ENCODE peak calls at places on chromosomes 2 and 18, in nine cellular contexts. K is upper lobe of right lung, T is left ventricle myocardium inferior, L is hepatocyte, D is PC-9, P is IMR-90, J is cardiac muscle cell, C is heart right ventricle, U is kidney epithelial cell. M is an unnamed sample. For H3K36me3 and H3K27me3, the result is how much of the 10 kb centered on the place peaks cover.

GRCh38 chr2:110883401-110883800 is 151.0 kb downstream of the ACOXL start:
- DNase-seq in K (no peak), T (no peak), L (no peak), D (no peak), P (peak), J (no peak), C (no peak), U (no peak), M (peak)

GRCh38 chr2:219073413-219074129 is 12.8 kb upstream of the IHH start:
- DNase-seq in K (no peak), T (no peak), L (peak), D (no peak), P (peak), J (peak), C (no peak), U (peak), M (peak)

GRCh38 chr2:234491281-234491680 is 5.6 kb downstream of the ARL4C start:
- DNase-seq in K (no peak), T (no peak), L (no peak), D (no peak), P (no peak), J (no peak), C (no peak), U (no peak), M (no peak)

GRCh38 chr2:134721596-134721995 is 2.8 kb upstream of the TMEM163 start:
- DNase-seq in K (no peak), T (no peak), L (no peak), D (no peak), P (no peak), J (no peak), C (no peak), U (no peak), M (no peak)

GRCh38 chr2:109185801-109186570 is 57.0 kb downstream of the SH3RF3 start:
- DNase-seq in K (no peak), T (peak), L (no peak), D (no peak), P (peak), J (no peak), C (peak), U (no peak), M (peak)

GRCh38 chr18:75408554-75409506 is 18.7 kb downstream of the SMIM21 start:
- DNase-seq in K (no peak), T (no peak), L (peak), D (no peak), P (peak), J (no peak), C (no peak), U (peak), M (peak)

GRCh38 chr18:36186461-36187137 is 698 bp upstream of the MOCOS start:
- DNase-seq in K (peak), T (peak), L (peak), D (peak), P (no peak), J (no peak), C (peak), U (no peak), M (peak)

GRCh38 chr2:240211598-240212424 is 71.4 kb upstream of the OTOS start:
- DNase-seq in K (no peak), T (no peak), L (no peak), D (no peak), P (no peak), J (no peak), C (no peak), U (no peak), M (no peak)

GRCh38 chr2:195495966-195496365 is 161.1 kb upstream of the SLC39A10 start:
- DNase-seq in K (no peak), T (no peak), L (no peak), D (no peak), P (no peak), J (no peak), C (no peak), U (no peak), M (no peak)

GRCh38 chr18:31942301-31942998 is 478 bp downstream of the TRAPPC8 start:
- DNase-seq in K (peak), T (no peak), L (peak), D (peak), P (peak), J (no peak), C (peak), U (no peak), M (peak)

GRCh38 chr2:3605013-3605961 is 10.4 kb downstream of the COLEC11 start:
- DNase-seq in K (no peak), T (no peak), L (no peak), D (peak), P (no peak), J (no peak), C (no peak), U (no peak), M (peak)

GRCh38 chr2:46170611-46171385 is 126.4 kb upstream of the EPAS1 start:
- DNase-seq in K (no peak), T (no peak), L (no peak), D (no peak), P (no peak), J (no peak), C (no peak), U (no peak), M (no peak)

GRCh38 chr18:24326211-24326610 is 71.4 kb downstream of the OSBPL1A start:
- DNase-seq in K (no peak), T (peak), L (no peak), D (no peak), P (no peak), J (no peak), C (no peak), U (no peak), M (no peak)

GRCh38 chr2:74887961-74888670 is 54.2 kb downstream of the HK2 start:
- DNase-seq in K (no peak), T (no peak), L (no peak), D (no peak), P (peak), J (no peak), C (no peak), U (no peak), M (peak)
- H3K36me3 ChIP-seq in K (half or more), T (under half), L (under half), D (under half), P (half or more), J (half or more), C (under half), U (under half), M (half or more)

GRCh38 chr2:64538764-64539433 is 14.8 kb downstream of the AFTPH start:
- DNase-seq in K (no peak), T (no peak), L (no peak), D (no peak), P (peak), J (no peak), C (no peak), U (no peak), M (peak)

GRCh38 chr2:64540615-64541014 is 16.5 kb downstream of the AFTPH start:
- DNase-seq in K (no peak), T (no peak), L (no peak), D (no peak), P (no peak), J (no peak), C (no peak), U (no peak), M (no peak)

GRCh38 chr2:64542071-64543005 is 18.2 kb downstream of the AFTPH start:
- DNase-seq in K (no peak), T (no peak), L (no peak), D (no peak), P (no peak), J (no peak), C (no peak), U (no peak), M (no peak)

GRCh38 chr2:64541547-64541946 is 17.4 kb downstream of the AFTPH start:
- DNase-seq in K (no peak), T (no peak), L (no peak), D (no peak), P (no peak), J (no peak), C (no peak), U (no peak), M (no peak)

DNA sequence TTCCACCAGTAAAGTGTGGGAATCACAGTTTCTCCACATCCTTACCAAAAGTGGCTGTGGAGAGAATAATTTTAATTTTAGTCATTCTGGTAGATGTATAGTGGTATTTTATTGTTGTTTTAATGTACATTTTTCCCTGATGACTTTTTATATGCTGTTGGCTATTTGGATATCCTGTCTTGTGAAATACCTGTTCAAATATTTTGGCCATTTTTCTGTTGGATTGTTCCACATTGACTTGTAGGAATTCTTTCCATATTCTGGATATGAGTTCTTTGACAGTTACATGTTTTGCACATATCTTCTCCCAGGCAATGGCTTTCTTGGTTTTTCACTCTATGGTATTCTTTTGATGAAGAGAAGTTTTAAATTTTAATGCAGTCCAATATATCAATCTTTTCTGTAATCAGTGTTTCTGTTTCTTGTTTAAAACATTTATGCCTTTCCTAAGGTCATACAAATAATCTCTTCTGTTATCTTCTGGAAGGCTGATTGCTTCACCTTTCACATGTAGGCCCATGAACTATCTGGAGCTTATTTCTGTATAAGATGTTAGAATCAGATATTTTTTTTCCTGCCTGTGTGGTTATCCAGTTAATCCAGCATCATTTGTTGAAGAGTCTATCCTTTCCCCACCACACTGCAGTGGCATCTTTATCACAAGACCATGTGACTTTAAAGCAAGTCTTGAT is 19.0 kb downstream of the AFTPH start:
- DNase-seq in K (no peak), T (no peak), L (no peak), D (no peak), P (peak), J (no peak), C (no peak), U (no peak), M (peak)
- H3K27me3 ChIP-seq in K (under half), T (under half), L (under half), D (under half), P (under half), J (under half), C (under half), U (under half), M (under half)

DNA sequence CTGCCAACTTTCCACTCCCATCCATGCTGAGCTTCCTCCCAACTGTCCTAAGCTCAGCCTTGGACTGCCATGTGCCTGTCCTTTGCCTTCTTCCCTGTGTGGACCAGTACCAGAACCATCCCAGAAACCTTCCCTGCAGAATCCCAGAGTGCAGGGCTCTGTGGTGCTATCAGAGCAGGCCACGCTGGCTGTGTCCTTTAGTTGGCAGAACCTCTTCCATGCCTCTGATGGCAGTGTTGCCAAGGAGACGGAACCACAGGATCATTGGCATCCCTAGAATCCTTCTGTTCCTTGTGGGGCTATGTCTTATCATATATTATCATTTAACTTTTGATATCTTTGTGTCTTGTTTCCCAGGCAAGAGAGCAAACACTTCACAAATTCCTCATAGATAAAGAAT is 73.0 kb upstream of the NOSTRIN start:
- DNase-seq in K (no peak), T (no peak), L (no peak), D (no peak), P (no peak), J (no peak), C (no peak), U (no peak), M (no peak)
- H3K36me3 ChIP-seq in K (under half), T (under half), L (under half), D (under half), P (under half), J (under half), C (under half), U (under half), M (under half)

DNA sequence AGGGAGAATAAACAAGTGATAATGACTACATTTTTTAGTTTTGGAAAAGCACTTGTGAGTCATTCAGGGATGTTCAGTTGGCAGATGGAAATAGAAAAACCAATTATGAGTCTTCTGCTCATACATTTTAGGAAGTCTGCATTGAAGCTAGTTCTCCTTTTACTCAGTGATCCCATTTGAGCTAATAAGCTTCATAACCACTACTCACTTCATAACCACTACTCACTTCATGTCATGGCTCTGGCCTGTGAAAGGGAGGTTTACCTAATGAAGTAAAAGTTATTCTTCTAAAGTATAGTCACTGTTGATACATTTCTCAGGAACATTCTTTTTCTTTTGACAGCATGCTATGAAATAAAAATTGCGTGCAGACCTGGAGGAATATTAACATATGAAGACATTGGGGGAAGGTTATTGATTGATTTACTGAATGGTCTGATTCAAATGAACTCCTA is 948.7 kb downstream of the TSN start:
- DNase-seq in K (no peak), T (no peak), L (no peak), D (no peak), P (no peak), J (no peak), C (no peak), U (no peak), M (no peak)
- H3K27me3 ChIP-seq in K (under half), T (under half), L (under half), D (under half), P (under half), J (under half), C (under half), U (under half), M (under half)

GRCh38 chr2:215210082-215210481 is 71.7 kb upstream of the ABCA12 start:
- DNase-seq in K (no peak), T (no peak), L (no peak), D (no peak), P (no peak), J (no peak), C (no peak), U (no peak), M (no peak)
- H3K36me3 ChIP-seq in K (under half), T (under half), L (under half), D (under half), P (under half), J (under half), C (under half), U (under half), M (under half)

GRCh38 chr2:65278450-65279030 is 50.9 kb downstream of the ACTR2 start:
- DNase-seq in K (no peak), T (no peak), L (no peak), D (no peak), P (peak), J (peak), C (peak), U (no peak), M (no peak)
- H3K27me3 ChIP-seq in K (under half), T (under half), L (under half), D (under half), P (under half), J (under half), C (under half), U (under half), M (under half)

GRCh38 chr2:150138587-150138986 is 348.9 kb downstream of the RND3 start:
- DNase-seq in K (no peak), T (no peak), L (no peak), D (no peak), P (no peak), J (no peak), C (no peak), U (no peak), M (no peak)
- H3K36me3 ChIP-seq in K (under half), T (under half), L (under half), D (under half), P (under half), J (under half), C (under half), U (under half), M (under half)

GRCh38 chr18:37554399-37554787 is 11.2 kb downstream of the CELF4 start:
- DNase-seq in K (peak), T (no peak), L (no peak), D (no peak), P (no peak), J (no peak), C (no peak), U (no peak), M (no peak)
- H3K27me3 ChIP-seq in K (under half), T (half or more), L (under half), D (under half), P (under half), J (under half), C (under half), U (under half), M (half or more)

GRCh38 chr2:233289590-233290424 is 17.8 kb upstream of the SAG start:
- DNase-seq in K (no peak), T (no peak), L (no peak), D (no peak), P (no peak), J (no peak), C (no peak), U (no peak), M (no peak)
- H3K36me3 ChIP-seq in K (half or more), T (half or more), L (under half), D (half or more), P (half or more), J (under half), C (under half), U (under half), M (half or more)

M was measured in adipocyte.